ENCODE peak calls at places on chromosomes 1 and 21, in four cellular contexts. C is iris pigment epithelial cell, D is GM03348, O is NCI-H345. R is an unnamed sample.

GRCh38 chr1:28071813-28072212 is 16.6 kb downstream of the EYA3 start:
- DNase-seq in D (no peak), C (no peak), O (no peak), R (no peak)

GRCh38 chr1:244948416-244948815 is 84.1 kb upstream of the HNRNPU start:
- DNase-seq in D (no peak), O (no peak), C (no peak), R (no peak)

GRCh38 chr1:85225624-85226380 is 25.0 kb upstream of the SYDE2 start:
- DNase-seq in C (peak; percentile 45), D (peak; percentile 47), O (peak; percentile 14), R (no peak)

GRCh38 chr1:44485229-44485932 is 80.3 kb downstream of the RNF220 start:
- DNase-seq in C (peak; percentile 92), D (peak; percentile 70), O (no peak), R (peak; percentile 55)

GRCh38 chr1:14262582-14262981 is 335.9 kb upstream of the KAZN start:
- DNase-seq in D (no peak), O (no peak), C (no peak), R (no peak)

GRCh38 chr1:207754942-207755689 is 3.3 kb downstream of the CD46 start:
- DNase-seq in C (peak; percentile 35), O (no peak), D (no peak), R (no peak)

GRCh38 chr1:26550946-26551345 is 21.4 kb downstream of the RPS6KA1 start:
- DNase-seq in D (no peak), O (no peak), C (no peak), R (no peak)

GRCh38 chr1:5664906-5665875 is 327.0 kb downstream of the NPHP4 start:
- DNase-seq in C (no peak), O (no peak), D (no peak), R (no peak)

GRCh38 chr1:147073062-147073432 is 99.2 kb downstream of the PRKAB2 start:
- DNase-seq in C (no peak), D (no peak), O (no peak), R (no peak)

GRCh38 chr1:12496154-12496961 is 121.7 kb downstream of the DHRS3 start:
- DNase-seq in C (peak; percentile 62), O (no peak), D (no peak), R (no peak)

GRCh38 chr1:15347182-15347581 is 62.5 kb upstream of the EFHD2 start:
- DNase-seq in D (no peak), C (no peak), O (no peak), R (no peak)

GRCh38 chr1:115865704-115866380 is 24.9 kb upstream of the NHLH2 start:
- DNase-seq in C (no peak), D (peak; percentile 20), O (no peak), R (no peak)

GRCh38 chr1:175402336-175402735 is 209.8 kb upstream of the KIAA0040 start:
- DNase-seq in C (no peak), O (no peak), D (no peak), R (no peak)

GRCh38 chr21:15604424-15604823 is 125.4 kb upstream of the USP25 start:
- DNase-seq in O (no peak), C (peak; percentile 85), D (peak; percentile 59), R (peak; percentile 51)

GRCh38 chr1:230502306-230502705 is 76.2 kb upstream of the PGBD5 start:
- DNase-seq in O (peak; percentile 23), D (no peak), C (no peak), R (no peak)

GRCh38 chr1:113701429-113701828 is 57.9 kb downstream of the PHTF1 start:
- DNase-seq in D (no peak), O (peak; percentile 0), C (peak; percentile 34), R (no peak)

GRCh38 chr1:54276617-54277450 is 76.9 kb downstream of the MRPL37 start:
- DNase-seq in O (no peak), C (no peak), D (no peak), R (no peak)

GRCh38 chr21:46402421-46402820 is 56.3 kb upstream of the DIP2A start:
- DNase-seq in D (no peak), C (no peak), O (no peak), R (no peak)

GRCh38 chr1:45512641-45513054 is 9.0 kb downstream of the PRDX1 start:
- DNase-seq in C (peak; percentile 74), O (peak; percentile 38), D (peak; percentile 60), R (peak; percentile 57)

GRCh38 chr1:183093821-183094287 is 70.6 kb downstream of the LAMC1 start:
- DNase-seq in C (peak; percentile 69), O (no peak), D (peak; percentile 72), R (peak; percentile 69)

GRCh38 chr1:66323958-66324357 is 210.0 kb upstream of the SGIP1 start:
- DNase-seq in D (no peak), C (peak; percentile 31), O (no peak), R (no peak)

GRCh38 chr1:85461216-85461945 is 3.6 kb downstream of the DDAH1 start:
- DNase-seq in D (no peak), O (no peak), C (no peak), R (no peak)

GRCh38 chr1:37156646-37157045 is 122.3 kb upstream of the GRIK3 start:
- DNase-seq in O (no peak), C (no peak), D (no peak), R (no peak)

GRCh38 chr1:231550448-231550781 is 21.9 kb downstream of the TSNAX start:
- DNase-seq in C (peak; percentile 28), D (no peak), O (peak; percentile 5), R (peak; percentile 19)

GRCh38 chr1:201877877-201878339 is 10.8 kb upstream of the SHISA4 start:
- DNase-seq in D (peak; percentile 71), O (peak; percentile 9), C (peak; percentile 60), R (peak; percentile 67)

GRCh38 chr1:7646981-7647901 is 123.9 kb upstream of the VAMP3 start:
- DNase-seq in C (peak; percentile 38), D (peak; percentile 95), O (peak; percentile 73), R (peak; percentile 94)

GRCh38 chr1:182170941-182171461 is 109.5 kb upstream of the ZNF648 start:
- DNase-seq in D (no peak), O (no peak), C (no peak), R (no peak)

GRCh38 chr1:93051961-93052360 is 27.1 kb upstream of the MTF2 start:
- DNase-seq in D (no peak), C (no peak), O (no peak), R (no peak)

GRCh38 chr1:225655509-225656258 is 2.8 kb upstream of the ENAH start:
- DNase-seq in C (peak; percentile 99), O (peak; percentile 16), D (peak; percentile 77), R (peak; percentile 67)

GRCh38 chr1:65813956-65814355 is 21.3 kb downstream of the PDE4B start:
- DNase-seq in C (no peak), O (peak; percentile 59), D (peak; percentile 38), R (peak; percentile 41)

GRCh38 chr1:66282343-66282852 is 251.6 kb upstream of the SGIP1 start:
- DNase-seq in D (peak; percentile 42), C (peak; percentile 94), O (no peak), R (peak; percentile 65)

GRCh38 chr1:55155522-55155921 is 59.6 kb downstream of the USP24 start:
- DNase-seq in O (no peak), C (peak; percentile 23), D (no peak), R (no peak)

GRCh38 chr1:210727709-210728108 is 399.0 kb downstream of the HHAT start:
- DNase-seq in C (no peak), D (no peak), O (no peak), R (no peak)

GRCh38 chr1:224696891-224697765 is 81.0 kb downstream of the CNIH3 start:
- DNase-seq in D (peak; percentile 85), O (peak; percentile 65), C (peak; percentile 40), R (peak; percentile 90)

GRCh38 chr1:19656134-19656779 is 8.4 kb upstream of the HTR6 start:
- DNase-seq in D (no peak), O (no peak), C (no peak), R (no peak)

R was measured in AG20443.